ENCODE peak calls at places on chromosomes 4 and X, in six cellular contexts. R is choroid plexus epithelial cell, H is fibroblast of lung, J is A549, T is OCI-LY7, X is cardiac fibroblast. W is an unnamed sample.

GRCh38 chrX:130109429-130110378 is 593 bp downstream of the ELF4 start:
- DNase-seq in J (no peak), H (no peak), T (peak), X (peak), R (no peak), W (no peak)

GRCh38 chr4:87521757-87522374 is 7.3 kb downstream of the SPARCL1 start:
- DNase-seq in T (no peak), R (peak), H (peak), J (no peak), X (peak), W (no peak)

GRCh38 chrX:104668550-104668949 is 102.6 kb downstream of the IL1RAPL2 start:
- DNase-seq in T (peak), R (peak), X (peak), J (peak), H (peak), W (no peak)

GRCh38 chrX:8504451-8504850 is 39.8 kb downstream of the VCX3B start:
- DNase-seq in X (peak), J (no peak), R (peak), T (no peak), H (peak), W (no peak)

GRCh38 chr4:68129793-68130192 is at the start of gene TMPRSS11F:
- DNase-seq in H (no peak), J (no peak), X (no peak), T (no peak), R (no peak), W (no peak)

GRCh38 chr4:176775326-176775725 is 17.4 kb downstream of the VEGFC start:
- DNase-seq in J (no peak), T (no peak), H (peak), X (peak), R (peak), W (no peak)

GRCh38 chrX:35841872-35842271 is 43.7 kb downstream of the MAGEB16 start:
- DNase-seq in J (no peak), T (no peak), X (no peak), R (no peak), H (peak), W (no peak)

GRCh38 chr4:173528378-173529321 is 1.4 kb downstream of the HAND2 start:
- DNase-seq in T (no peak), R (no peak), H (no peak), X (peak), J (no peak), W (no peak)

GRCh38 chr4:5474756-5475155 is 233.6 kb downstream of the EVC2 start:
- DNase-seq in R (peak), H (peak), J (no peak), T (no peak), X (peak), W (peak)

GRCh38 chr4:169345207-169345788 is 74.5 kb upstream of the SH3RF1 start:
- DNase-seq in R (peak), X (peak), H (peak), T (no peak), J (peak), W (no peak)

GRCh38 chrX:10902001-10902400 is 209.1 kb upstream of the HCCS start:
- DNase-seq in H (peak), X (peak), J (no peak), R (peak), T (no peak), W (no peak)

GRCh38 chrX:125826774-125827451 is 339.2 kb downstream of the DCAF12L2 start:
- DNase-seq in H (no peak), X (no peak), J (no peak), R (no peak), T (no peak), W (no peak)

GRCh38 chrX:145821291-145821897 is 3.8 kb downstream of the SLITRK2 start:
- DNase-seq in X (no peak), T (no peak), H (no peak), R (no peak), J (no peak), W (no peak)

GRCh38 chr4:142281999-142282398 is 564.1 kb downstream of the INPP4B start:
- DNase-seq in T (no peak), X (no peak), H (no peak), R (no peak), J (no peak), W (no peak)

GRCh38 chrX:152108527-152108926 is 29.9 kb downstream of the MAGEA10 start:
- DNase-seq in H (no peak), T (no peak), X (no peak), R (no peak), J (no peak), W (no peak)

GRCh38 chr4:185261971-185262370 is 52.6 kb downstream of the SNX25 start:
- DNase-seq in R (no peak), H (no peak), T (no peak), J (no peak), X (no peak), W (no peak)

GRCh38 chrX:13220916-13221315 is 98.9 kb downstream of the ATXN3L start:
- DNase-seq in H (peak), T (no peak), J (no peak), X (peak), R (peak), W (no peak)

GRCh38 chrX:72111011-72111708 is 20.6 kb downstream of the RTL5 start:
- DNase-seq in J (no peak), T (no peak), X (no peak), R (no peak), H (no peak), W (no peak)

GRCh38 chr4:55866973-55867574 is 13.6 kb downstream of the EXOC1 start:
- DNase-seq in J (peak), X (peak), R (peak), T (peak), H (peak), W (peak)

GRCh38 chrX:153723351-153724251 is 586 bp downstream of the BCAP31 start:
- DNase-seq in R (peak), X (peak), H (peak), T (peak), J (peak), W (no peak)

GRCh38 chr4:27154706-27155105 is 294.1 kb downstream of the STIM2 start:
- DNase-seq in J (no peak), R (peak), T (no peak), H (peak), X (no peak), W (no peak)

GRCh38 chrX:56784666-56785065 is 55.6 kb downstream of the NBDY start:
- DNase-seq in J (no peak), T (no peak), H (no peak), X (no peak), R (no peak), W (no peak)

GRCh38 chrX:14673764-14674163 is 144.4 kb downstream of the GLRA2 start:
- DNase-seq in X (peak), T (peak), H (peak), J (peak), R (peak), W (peak)

GRCh38 chr4:113958766-113959540 is 20.5 kb downstream of the ARSJ start:
- DNase-seq in R (peak), X (peak), T (no peak), H (peak), J (peak), W (peak)

GRCh38 chr4:174578366-174578765 is 56.1 kb upstream of the HPGD start:
- DNase-seq in J (no peak), R (peak), H (peak), X (peak), T (no peak), W (no peak)

GRCh38 chr4:101014417-101014816 is 332.9 kb downstream of the PPP3CA start:
- DNase-seq in R (no peak), H (no peak), J (no peak), T (no peak), X (no peak), W (no peak)

GRCh38 chr4:108433832-108434231 is 186.5 kb upstream of the RPL34 start:
- DNase-seq in H (peak), X (no peak), J (no peak), R (peak), T (no peak), W (no peak)

GRCh38 chrX:102085706-102086105 is 39.8 kb upstream of the TCEAL2 start:
- DNase-seq in T (no peak), X (no peak), R (peak), H (no peak), J (no peak), W (no peak)

GRCh38 chrX:74449322-74449936 is 28.1 kb downstream of the SLC16A2 start:
- DNase-seq in R (peak), J (no peak), T (no peak), X (no peak), H (peak), W (no peak)

GRCh38 chr4:173477016-173477415 is 53.0 kb downstream of the HAND2 start:
- DNase-seq in R (no peak), T (no peak), H (peak), X (no peak), J (no peak), W (no peak)

GRCh38 chrX:46589977-46590723 is 16.6 kb downstream of the CHST7 start:
- DNase-seq in J (no peak), T (no peak), H (peak), R (no peak), X (peak), W (no peak)

GRCh38 chr4:73438582-73439215 is 2.7 kb downstream of the AFP start:
- DNase-seq in J (no peak), T (no peak), R (no peak), H (no peak), X (no peak), W (no peak)

GRCh38 chrX:11329016-11329415 is 35.8 kb downstream of the AMELX start:
- DNase-seq in R (peak), X (no peak), H (peak), T (no peak), J (no peak), W (no peak)

GRCh38 chr4:156312261-156312847 is 358.7 kb upstream of the CTSO start:
- DNase-seq in H (peak), X (peak), T (no peak), J (no peak), R (peak), W (no peak)

GRCh38 chr4:14783011-14783877 is 219.0 kb upstream of the CPEB2 start:
- DNase-seq in T (no peak), H (peak), J (no peak), X (peak), R (peak), W (no peak)

GRCh38 chr4:127997534-127998388 is 32.6 kb downstream of the ABHD18 start:
- DNase-seq in J (peak), R (peak), T (peak), H (peak), X (peak), W (peak)

GRCh38 chrX:37759878-37760418 is 19.9 kb upstream of the CYBB start:
- DNase-seq in T (no peak), H (no peak), X (no peak), R (no peak), J (no peak), W (no peak)

GRCh38 chr4:78121338-78121904 is 64.3 kb downstream of the FRAS1 start:
- DNase-seq in J (no peak), H (no peak), R (no peak), X (no peak), T (no peak), W (no peak)

GRCh38 chrX:40176979-40177430 is 79.2 kb upstream of the BCOR start:
- DNase-seq in X (no peak), J (no peak), T (no peak), H (peak), R (peak), W (no peak)

DNA sequence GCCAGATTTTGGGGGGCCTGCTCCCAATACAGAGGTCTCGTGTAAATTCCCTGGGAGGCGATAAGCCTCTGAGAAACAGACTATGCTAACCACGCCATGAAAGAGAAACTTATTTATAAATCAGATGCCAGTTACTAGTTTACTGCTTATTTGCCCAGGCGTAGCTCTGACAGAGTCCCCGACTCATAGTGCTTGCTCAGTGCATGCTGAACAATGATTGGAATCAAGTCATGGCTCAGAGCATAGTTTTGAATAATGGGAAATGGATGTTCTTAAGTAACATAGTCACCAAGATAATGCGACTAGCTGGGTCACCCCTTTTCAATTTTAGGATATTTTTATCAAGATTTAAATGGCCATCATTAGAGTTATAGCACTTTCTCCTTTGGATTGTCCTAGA is 39.9 kb downstream of the HTT start:
- DNase-seq in T (no peak), X (no peak), J (no peak), R (no peak), H (no peak), W (no peak)
- H3K4me3 ChIP-seq in T (no peak), X (no peak), J (no peak), R (no peak), H (no peak), W (no peak)

DNA sequence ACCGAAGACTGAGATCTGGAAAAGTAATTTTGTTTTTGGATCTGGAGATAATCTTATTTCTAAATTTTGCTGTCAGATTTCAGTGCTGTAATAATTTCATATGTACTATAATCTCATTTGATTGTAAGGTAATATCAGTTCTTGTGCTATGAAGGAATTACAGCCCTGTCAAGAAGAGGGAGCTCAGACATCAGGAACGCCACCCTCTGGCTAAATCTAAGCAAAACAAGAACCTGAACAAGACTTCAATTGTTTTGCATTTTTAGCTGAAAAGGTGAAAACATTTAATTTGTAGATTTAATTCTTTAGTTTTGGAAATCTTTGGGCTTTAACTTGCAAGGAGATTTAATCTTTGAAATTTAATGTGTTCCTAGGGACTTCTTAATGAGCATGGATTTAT is 525.4 kb upstream of the HS3ST1 start:
- DNase-seq in R (peak), T (peak), J (peak), X (peak), H (no peak), W (no peak)
- TF ChIP-seq CTCF in R (peak), T (peak), J (no peak), X (peak), H (no peak), W (no peak)

GRCh38 chr4:1172228-1172851 is at the start of gene SPON2:
- DNase-seq in H (peak), J (no peak), X (peak), T (no peak), R (peak), W (no peak)

GRCh38 chr4:1171306-1172227 is 816 bp downstream of the SPON2 start:
- DNase-seq in J (no peak), R (peak), X (no peak), H (no peak), T (no peak), W (no peak)

GRCh38 chr4:1170805-1171305 is 1.5 kb downstream of the SPON2 start:
- DNase-seq in R (no peak), J (no peak), T (no peak), X (no peak), H (no peak), W (no peak)

GRCh38 chr4:1174941-1175634 is 2.7 kb upstream of the SPON2 start:
- DNase-seq in R (no peak), H (no peak), T (no peak), X (no peak), J (no peak), W (no peak)

DNA sequence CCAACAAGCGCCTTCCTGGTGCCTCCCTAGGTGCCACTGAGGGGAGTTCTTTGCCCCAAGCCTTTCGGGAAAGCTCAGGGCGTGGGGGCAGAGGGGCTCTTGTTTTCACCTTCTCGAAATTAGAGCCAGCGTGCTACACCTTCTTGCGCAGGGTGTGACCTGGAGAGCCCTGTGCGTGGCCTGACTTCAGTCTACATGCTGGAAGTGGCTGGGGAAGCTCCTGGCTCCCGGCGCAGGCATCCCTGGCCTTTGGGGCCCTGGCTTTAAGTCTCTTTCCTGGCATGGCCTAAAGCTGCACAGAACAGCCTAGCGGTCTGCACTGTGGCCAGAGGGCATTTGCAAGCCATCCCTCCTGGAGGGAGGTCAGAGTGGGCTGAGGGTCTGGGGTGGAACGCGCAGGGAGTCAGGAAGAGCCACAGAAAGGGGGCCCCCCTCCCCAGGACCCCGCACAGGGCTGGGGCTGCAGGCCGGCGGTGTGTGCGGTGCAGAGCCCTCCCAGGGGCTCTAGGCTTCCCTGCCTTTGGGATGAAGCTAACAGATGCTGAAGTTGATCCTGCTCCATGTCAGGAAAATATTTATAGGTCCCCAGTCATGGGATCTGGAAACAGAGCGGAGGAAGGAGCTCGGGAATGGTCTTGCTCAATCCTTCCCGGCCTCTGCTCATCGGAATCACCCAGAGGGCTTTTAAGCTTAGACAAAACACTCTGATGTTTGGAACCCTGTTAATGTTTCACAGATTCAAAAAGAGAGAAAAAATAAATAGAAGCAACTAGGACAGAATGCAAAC is 781 bp upstream of the SPON2 start:
- DNase-seq in T (no peak), R (peak), H (no peak), X (peak), J (peak), W (no peak)
- H3K4me3 ChIP-seq in T (no peak), R (peak), H (no peak), X (no peak), J (no peak), W (no peak)

DNA sequence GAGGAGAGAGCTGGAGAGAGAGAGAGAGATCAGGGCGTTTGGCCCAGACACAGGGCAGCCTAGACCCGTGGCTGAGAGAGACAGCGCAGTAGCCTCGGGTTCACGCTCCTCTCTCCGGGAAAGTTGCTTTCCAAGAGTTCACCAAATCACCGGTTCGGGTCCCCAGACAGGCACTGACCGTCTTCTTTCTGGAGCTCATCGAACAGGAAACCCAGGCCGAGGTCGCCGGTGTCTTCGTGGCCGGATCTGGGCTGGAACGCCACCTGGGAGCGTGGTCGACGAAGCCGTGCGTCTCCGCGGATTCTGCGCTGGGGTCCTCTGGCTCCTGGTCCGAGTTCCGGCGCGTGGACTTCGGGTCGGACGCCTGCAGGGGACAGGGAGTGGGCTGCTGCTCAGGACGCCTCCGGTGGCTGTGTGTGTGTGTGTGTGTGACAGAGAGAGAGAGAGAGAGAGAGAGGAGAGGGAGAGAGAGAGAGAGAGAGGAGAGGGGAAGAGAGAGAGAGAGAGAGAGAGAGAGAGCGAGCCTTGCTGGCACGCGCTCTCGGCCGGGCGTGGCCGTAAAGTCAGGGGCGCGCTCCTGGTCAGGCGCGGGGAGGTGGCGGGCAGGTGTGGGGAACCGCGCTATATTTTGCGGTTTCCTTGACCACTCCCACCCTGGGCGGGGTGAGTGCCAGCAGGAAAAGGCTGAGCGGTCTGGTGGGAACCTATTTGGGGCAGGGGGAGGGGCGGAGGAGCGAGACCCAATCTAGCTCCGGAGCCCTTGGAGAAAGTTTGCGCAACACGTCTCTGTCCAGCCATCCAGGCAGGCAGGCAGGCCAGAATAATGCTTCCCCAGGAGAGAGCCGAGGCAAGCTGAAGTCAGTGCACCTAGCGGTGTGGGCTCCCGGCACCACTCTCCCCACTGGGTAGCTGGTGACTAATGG is 62.1 kb downstream of the RHOXF2B start:
- DNase-seq in J (no peak), R (no peak), H (no peak), X (no peak), T (no peak), W (no peak)
- TF ChIP-seq CTCF in J (no peak), R (no peak), H (no peak), X (no peak), T (no peak), W (no peak)

GRCh38 chr4:52550186-52550585 is 108.9 kb downstream of the USP46 start:
- DNase-seq in X (no peak), R (peak), H (peak), T (no peak), J (no peak), W (no peak)
- H3K4me3 ChIP-seq in X (no peak), R (no peak), H (no peak), T (no peak), J (no peak), W (no peak)